ENCODE peak calls at places on chromosomes 1 and 21, in five cellular contexts. R is mesendoderm; A is heart left ventricle; O is CD4-positive, alpha-beta memory T cell; N is cardiac muscle cell. E is an unnamed sample.
A peak's percentile ranks its signal among the peaks of the same experiment; 100 is the strongest.

GRCh38 chr1:216310776-216311175 is 112.5 kb downstream of the USH2A start:
- DNase-seq in R (peak; percentile 86), A (no peak), O (no peak), N (peak; percentile 69), E (no peak)

GRCh38 chr1:65359888-65360287 is 50.5 kb downstream of the DNAJC6 start:
- DNase-seq in R (no peak), A (no peak), O (no peak), N (no peak), E (no peak)

GRCh38 chr1:67897270-67897949 is 64.1 kb upstream of the GNG12 start:
- DNase-seq in R (no peak), A (no peak), O (no peak), N (no peak), E (no peak)

GRCh38 chr1:157862114-157863070 is 20.8 kb upstream of the CD5L start:
- DNase-seq in R (no peak), A (no peak), O (no peak), N (no peak), E (no peak)

GRCh38 chr1:53331446-53332187 is 3.7 kb upstream of the LRP8 start:
- DNase-seq in R (no peak), A (peak; percentile 14), O (no peak), N (no peak), E (no peak)

GRCh38 chr1:905811-906531 is 17.8 kb upstream of the SAMD11 start:
- DNase-seq in R (no peak), A (peak; percentile 48), O (no peak), N (no peak), E (no peak)

GRCh38 chr1:59266180-59266926 is 30.5 kb upstream of the FGGY start:
- DNase-seq in R (no peak), A (no peak), O (no peak), N (no peak), E (no peak)

GRCh38 chr1:109866071-109866470 is 44.6 kb upstream of the CSF1 start:
- DNase-seq in R (no peak), A (no peak), O (no peak), N (no peak), E (no peak)

GRCh38 chr1:87279201-87279860 is 49.3 kb upstream of the LMO4 start:
- DNase-seq in R (no peak), A (peak; percentile 39), O (no peak), N (no peak), E (no peak)

GRCh38 chr1:244918422-244919319 is 54.3 kb upstream of the HNRNPU start:
- DNase-seq in R (peak; percentile 22), A (peak; percentile 26), O (peak; percentile 75), N (peak; percentile 41), E (peak; percentile 56)

GRCh38 chr1:57833296-57833695 is 409.4 kb upstream of the DAB1 start:
- DNase-seq in R (no peak), A (no peak), O (no peak), N (no peak), E (no peak)

GRCh38 chr1:8348777-8349472 is 31.0 kb downstream of the SLC45A1 start:
- DNase-seq in R (peak; percentile 82), A (peak; percentile 66), O (peak; percentile 58), N (peak; percentile 78), E (peak; percentile 47)

GRCh38 chr1:32886012-32886827 is at the start of gene HPCA:
- DNase-seq in R (peak; percentile 75), A (peak; percentile 69), O (no peak), N (peak; percentile 95), E (no peak)

GRCh38 chr1:109383850-109384249 is 13.9 kb downstream of the SORT1 start:
- DNase-seq in R (no peak), A (no peak), O (no peak), N (no peak), E (no peak)

GRCh38 chr1:29096255-29096896 is 27.3 kb downstream of the TMEM200B start:
- DNase-seq in R (no peak), A (no peak), O (no peak), N (no peak), E (no peak)

GRCh38 chr1:233732206-233732605 is 118.3 kb downstream of the KCNK1 start:
- DNase-seq in R (no peak), A (no peak), O (no peak), N (no peak), E (no peak)

GRCh38 chr1:8017495-8018310 is 8.4 kb downstream of the ERRFI1 start:
- DNase-seq in R (peak; percentile 80), A (no peak), O (no peak), N (peak; percentile 14), E (no peak)

GRCh38 chr21:44972301-44972814 is 32.5 kb downstream of the SLX9 start:
- DNase-seq in R (peak; percentile 40), A (no peak), O (no peak), N (no peak), E (no peak)

GRCh38 chr1:92538413-92539061 is 51.8 kb upstream of the GFI1 start:
- DNase-seq in R (no peak), A (no peak), O (peak; percentile 39), N (no peak), E (no peak)

GRCh38 chr1:16386454-16387113 is 19.5 kb downstream of the SZRD1 start:
- DNase-seq in R (no peak), A (no peak), O (no peak), N (no peak), E (no peak)
- H3K4me3 ChIP-seq in R (no peak overlapping the region), A (no peak overlapping the region), O (no peak overlapping the region), N (no peak overlapping the region), E (no peak overlapping the region)

GRCh38 chr1:24111264-24111997 is 504 bp downstream of the MYOM3 start:
- DNase-seq in R (no peak), A (no peak), O (no peak), N (no peak), E (no peak)
- H3K27ac ChIP-seq in R (no peak overlapping the region), A (peak overlapping the region; percentile 84), O (no peak overlapping the region), N (no peak overlapping the region), E (no peak overlapping the region)

GRCh38 chr1:238485062-238485905 is 594.6 kb upstream of the ZP4 start:
- DNase-seq in R (peak; percentile 60), A (no peak), O (no peak), N (no peak), E (no peak)
- H3K4me3 ChIP-seq in R (no peak overlapping the region), A (no peak overlapping the region), O (no peak overlapping the region), N (no peak overlapping the region), E (no peak overlapping the region)

DNA sequence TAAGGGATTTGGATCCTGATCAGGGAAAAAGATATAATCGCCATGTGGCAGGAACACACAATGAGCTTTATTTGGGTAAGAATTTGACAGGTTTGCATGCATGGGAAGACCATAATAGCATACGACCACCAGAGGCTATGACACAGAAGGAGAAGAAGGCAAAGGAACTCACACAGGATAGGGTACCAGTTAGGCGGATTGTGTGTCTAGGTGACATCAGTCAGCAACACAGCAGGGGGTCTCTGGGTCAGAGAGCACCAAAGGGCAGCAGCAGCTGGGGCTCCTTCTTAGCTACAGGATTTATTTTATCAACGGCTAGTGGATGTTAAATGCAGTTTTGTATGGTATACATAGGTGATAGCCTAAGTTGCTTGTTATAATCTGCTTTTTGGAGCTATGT is 551.3 kb downstream of the KCNT2 start:
- DNase-seq in R (peak; percentile 72), A (no peak), O (no peak), N (no peak), E (no peak)
- H3K27ac ChIP-seq in R (no peak overlapping the region), A (no peak overlapping the region), O (no peak overlapping the region), N (no peak overlapping the region), E (no peak overlapping the region)

E was measured in CD8-positive, alpha-beta T cell.